ENCODE peak calls at places on chromosomes 5 and 9, in seven cellular contexts. X is fibroblast of pulmonary artery, R is endothelial cell, C is SK-N-SH, N is heart right ventricle, I is right atrium auricular region, Z is AG09319. Y is an unnamed sample.

GRCh38 chr9:14362175-14362574 is 48.2 kb upstream of the NFIB start:
- DNase-seq in X (peak), R (no peak), C (no peak), N (peak), I (no peak), Z (no peak), Y (no peak)

GRCh38 chr9:21864505-21864904 is 62.1 kb downstream of the MTAP start:
- DNase-seq in X (no peak), R (no peak), C (no peak), N (no peak), I (no peak), Z (no peak), Y (no peak)

GRCh38 chr5:68683632-68684035 is 410.2 kb upstream of the SLC30A5 start:
- DNase-seq in X (peak), R (no peak), C (no peak), N (peak), I (no peak), Z (peak), Y (peak)

GRCh38 chr5:103258957-103259704 is 568 bp downstream of the MACIR start:
- DNase-seq in X (peak), R (peak), C (peak), N (peak), I (no peak), Z (no peak), Y (peak)

GRCh38 chr9:137162505-137163100 is 7.2 kb downstream of the LRRC26 start:
- DNase-seq in X (no peak), R (no peak), C (no peak), N (no peak), I (no peak), Z (no peak), Y (no peak)

GRCh38 chr5:180830253-180831138 is 27.9 kb upstream of the MGAT1 start:
- DNase-seq in X (peak), R (no peak), C (peak), N (peak), I (no peak), Z (no peak), Y (peak)

GRCh38 chr9:7266911-7267555 is 509.3 kb downstream of the KDM4C start:
- DNase-seq in X (no peak), R (no peak), C (no peak), N (no peak), I (no peak), Z (no peak), Y (no peak)

GRCh38 chr9:134413890-134414731 is 87.9 kb downstream of the RXRA start:
- DNase-seq in X (peak), R (no peak), C (peak), N (peak), I (peak), Z (no peak), Y (no peak)

GRCh38 chr5:43973318-43973717 is 370.3 kb downstream of the NNT start:
- DNase-seq in X (peak), R (no peak), C (no peak), N (no peak), I (no peak), Z (no peak), Y (no peak)

GRCh38 chr5:172830275-172830799 is 3.7 kb upstream of the ERGIC1 start:
- DNase-seq in X (no peak), R (no peak), C (no peak), N (no peak), I (no peak), Z (no peak), Y (no peak)

GRCh38 chr9:119559986-119560385 is 190.8 kb upstream of the BRINP1 start:
- DNase-seq in X (no peak), R (no peak), C (no peak), N (no peak), I (no peak), Z (no peak), Y (no peak)

GRCh38 chr5:118451697-118452247 is 536.6 kb downstream of the DTWD2 start:
- DNase-seq in X (no peak), R (no peak), C (no peak), N (no peak), I (no peak), Z (no peak), Y (no peak)
- TF ChIP-seq CTCF in X (no peak), R (no peak), C (no peak), N (no peak), I (no peak), Z (no peak), Y (no peak)

GRCh38 chr9:35517136-35517535 is 27.2 kb downstream of the RUSC2 start:
- DNase-seq in X (no peak), R (no peak), C (no peak), N (no peak), I (no peak), Z (no peak), Y (no peak)

GRCh38 chr9:35518212-35518917 is 28.5 kb downstream of the RUSC2 start:
- DNase-seq in X (peak), R (peak), C (no peak), N (no peak), I (no peak), Z (no peak), Y (peak)

GRCh38 chr9:35517552-35518211 is 27.8 kb downstream of the RUSC2 start:
- DNase-seq in X (no peak), R (no peak), C (no peak), N (no peak), I (no peak), Z (no peak), Y (no peak)

GRCh38 chr9:35515766-35516165 is 25.9 kb downstream of the RUSC2 start:
- DNase-seq in X (no peak), R (no peak), C (no peak), N (no peak), I (no peak), Z (no peak), Y (peak)

GRCh38 chr9:35516481-35516880 is 26.6 kb downstream of the RUSC2 start:
- DNase-seq in X (peak), R (no peak), C (no peak), N (no peak), I (no peak), Z (no peak), Y (peak)
- TF ChIP-seq CTCF in X (no peak), R (no peak), C (no peak), N (no peak), I (no peak), Z (no peak), Y (no peak)

DNA sequence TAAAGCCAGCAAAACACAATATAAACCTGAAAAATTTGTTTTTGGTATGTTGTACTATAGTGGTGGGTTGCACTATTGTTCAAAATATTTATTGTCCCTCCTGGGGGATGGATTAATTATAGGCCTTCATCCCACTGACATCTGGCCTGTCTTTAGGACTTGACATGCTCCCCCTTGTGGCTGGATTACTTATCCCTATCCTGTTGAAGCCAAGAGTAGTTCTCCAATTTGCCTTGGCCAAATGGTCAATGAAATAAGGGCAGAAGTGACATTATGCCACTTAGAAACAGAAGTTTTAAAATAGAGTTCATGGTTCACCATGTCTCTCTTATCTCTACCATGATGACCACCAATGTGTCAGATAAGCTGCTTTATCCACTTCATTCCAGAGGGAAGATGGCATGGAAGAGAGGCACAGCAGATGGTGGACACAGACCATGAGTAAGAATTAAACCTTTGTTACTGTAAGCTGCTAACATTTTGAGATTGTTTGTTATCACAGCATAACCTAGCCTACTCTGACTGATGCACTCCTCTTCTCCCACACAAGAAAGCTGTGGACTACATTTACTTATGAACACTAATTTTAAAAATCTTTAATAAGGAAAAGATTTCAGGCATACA is 29.2 kb upstream of the ARHGEF28 start:
- DNase-seq in X (peak), R (peak), C (peak), N (no peak), I (no peak), Z (no peak), Y (no peak)
- TF ChIP-seq CTCF in X (peak), R (peak), C (peak), N (peak), I (peak), Z (peak), Y (peak)

GRCh38 chr5:52947208-52947607 is 41.9 kb upstream of the ITGA2 start:
- DNase-seq in X (no peak), R (no peak), C (no peak), N (no peak), I (no peak), Z (no peak), Y (no peak)
- TF ChIP-seq CTCF in X (no peak), R (no peak), C (no peak), N (no peak), I (no peak), Z (no peak), Y (no peak)

GRCh38 chr9:69193685-69194032 is 19.6 kb downstream of the TJP2 start:
- DNase-seq in X (no peak), R (peak), C (peak), N (peak), I (no peak), Z (no peak), Y (no peak)
- TF ChIP-seq CTCF in X (no peak), R (no peak), C (no peak), N (peak), I (no peak), Z (no peak), Y (no peak)

GRCh38 chr9:108436470-108436869 is 419.3 kb downstream of the ACTL7B start:
- DNase-seq in X (no peak), R (no peak), C (no peak), N (no peak), I (no peak), Z (no peak), Y (no peak)

GRCh38 chr9:108434502-108434901 is 421.3 kb downstream of the ACTL7B start:
- DNase-seq in X (no peak), R (no peak), C (no peak), N (no peak), I (no peak), Z (no peak), Y (no peak)

GRCh38 chr9:108439967-108440366 is 415.8 kb downstream of the ACTL7B start:
- DNase-seq in X (peak), R (no peak), C (no peak), N (no peak), I (no peak), Z (no peak), Y (peak)

GRCh38 chr9:108430655-108431054 is 425.1 kb downstream of the ACTL7B start:
- DNase-seq in X (no peak), R (no peak), C (no peak), N (no peak), I (no peak), Z (no peak), Y (no peak)

GRCh38 chr9:108434036-108434435 is 421.8 kb downstream of the ACTL7B start:
- DNase-seq in X (no peak), R (no peak), C (no peak), N (no peak), I (no peak), Z (no peak), Y (no peak)
- TF ChIP-seq CTCF in X (no peak), R (no peak), C (peak), N (no peak), I (no peak), Z (no peak), Y (no peak)

Y was measured in PC-9.